ENCODE peak calls at places on chromosomes 6 and 20, in five cellular contexts. One of them, this sample, is unnamed.

GRCh38 chr20:46959081-46959692 is 64.5 kb downstream of the EYA2 start:
- DNase-seq in ureter: no peak
- DNase-seq in chondrocyte: no peak
- DNase-seq in iPS-NIHi11: no peak
- DNase-seq in esophagus muscularis mucosa: no peak
- DNase-seq in this sample: no peak

GRCh38 chr6:41895300-41896233 is at the start of gene USP49:
- DNase-seq in ureter: peak; percentile 86
- DNase-seq in chondrocyte: peak; percentile 95
- DNase-seq in iPS-NIHi11: peak; percentile 92
- DNase-seq in esophagus muscularis mucosa: peak; percentile 94
- DNase-seq in this sample: peak; percentile 96

GRCh38 chr6:82365011-82365751 is 1.6 kb downstream of the TPBG start:
- DNase-seq in ureter: no peak
- DNase-seq in chondrocyte: peak; percentile 78
- DNase-seq in iPS-NIHi11: peak; percentile 54
- DNase-seq in esophagus muscularis mucosa: no peak
- DNase-seq in this sample: peak; percentile 39

GRCh38 chr6:48280035-48280434 is 169.0 kb upstream of the PTCHD4 start:
- DNase-seq in ureter: no peak
- DNase-seq in chondrocyte: no peak
- DNase-seq in iPS-NIHi11: no peak
- DNase-seq in esophagus muscularis mucosa: no peak
- DNase-seq in this sample: no peak

GRCh38 chr6:153425536-153425935 is 294.5 kb upstream of the RGS17 start:
- DNase-seq in ureter: no peak
- DNase-seq in chondrocyte: no peak
- DNase-seq in iPS-NIHi11: no peak
- DNase-seq in esophagus muscularis mucosa: no peak
- DNase-seq in this sample: no peak

GRCh38 chr20:848218-848617 is 14.7 kb downstream of the FAM110A start:
- DNase-seq in ureter: no peak
- DNase-seq in chondrocyte: no peak
- DNase-seq in iPS-NIHi11: no peak
- DNase-seq in esophagus muscularis mucosa: no peak
- DNase-seq in this sample: no peak

GRCh38 chr6:165183071-165183470 is 126.3 kb downstream of the C6orf118 start:
- DNase-seq in ureter: no peak
- DNase-seq in chondrocyte: no peak
- DNase-seq in iPS-NIHi11: no peak
- DNase-seq in esophagus muscularis mucosa: no peak
- DNase-seq in this sample: no peak

GRCh38 chr6:39887692-39888450 is 46.4 kb downstream of the MOCS1 start:
- DNase-seq in ureter: peak; percentile 63
- DNase-seq in chondrocyte: no peak
- DNase-seq in iPS-NIHi11: no peak
- DNase-seq in esophagus muscularis mucosa: no peak
- DNase-seq in this sample: no peak

GRCh38 chr20:36175475-36175995 is 21.0 kb downstream of the EPB41L1 start:
- DNase-seq in ureter: no peak
- DNase-seq in chondrocyte: no peak
- DNase-seq in iPS-NIHi11: no peak
- DNase-seq in esophagus muscularis mucosa: no peak
- DNase-seq in this sample: no peak

GRCh38 chr6:14716499-14717146 is 529.2 kb upstream of the JARID2 start:
- DNase-seq in ureter: peak; percentile 52
- DNase-seq in chondrocyte: no peak
- DNase-seq in iPS-NIHi11: no peak
- DNase-seq in esophagus muscularis mucosa: no peak
- DNase-seq in this sample: no peak

GRCh38 chr6:100818066-100818465 is 63.1 kb downstream of the ASCC3 start:
- DNase-seq in ureter: no peak
- DNase-seq in chondrocyte: no peak
- DNase-seq in iPS-NIHi11: no peak
- DNase-seq in esophagus muscularis mucosa: no peak
- DNase-seq in this sample: no peak

GRCh38 chr6:52217761-52218160 is 26.5 kb downstream of the IL17F start:
- DNase-seq in ureter: no peak
- DNase-seq in chondrocyte: no peak
- DNase-seq in iPS-NIHi11: no peak
- DNase-seq in esophagus muscularis mucosa: no peak
- DNase-seq in this sample: no peak